ENCODE peak calls at places on chromosomes 4 and X, in eight cellular contexts. One of them, this sample, is unnamed.

GRCh38 chr4:74157116-74157742 is 689 bp upstream of the MTHFD2L start:
- DNase-seq in Karpas-422: no peak
- DNase-seq in fibroblast of lung: peak
- DNase-seq in H9: no peak
- DNase-seq in GM23248: peak
- DNase-seq in adipocyte: peak
- DNase-seq in colonic mucosa: no peak
- DNase-seq in kidney: no peak
- DNase-seq in this sample: no peak

GRCh38 chrX:120604359-120604782 is 470 bp downstream of the MCTS1 start:
- DNase-seq in H9: no peak
- DNase-seq in kidney: no peak
- DNase-seq in colonic mucosa: peak
- DNase-seq in GM23248: peak
- DNase-seq in Karpas-422: peak
- DNase-seq in fibroblast of lung: peak
- DNase-seq in adipocyte: peak
- DNase-seq in this sample: no peak

GRCh38 chr4:54281060-54281781 is 52.1 kb downstream of the PDGFRA start:
- DNase-seq in GM23248: peak
- DNase-seq in fibroblast of lung: peak
- DNase-seq in Karpas-422: no peak
- DNase-seq in colonic mucosa: peak
- DNase-seq in adipocyte: peak
- DNase-seq in kidney: peak
- DNase-seq in H9: no peak
- DNase-seq in this sample: no peak

GRCh38 chrX:139642241-139642927 is 65.6 kb downstream of the MCF2 start:
- DNase-seq in colonic mucosa: no peak
- DNase-seq in GM23248: peak
- DNase-seq in Karpas-422: no peak
- DNase-seq in fibroblast of lung: peak
- DNase-seq in H9: peak
- DNase-seq in adipocyte: peak
- DNase-seq in kidney: no peak
- DNase-seq in this sample: peak

GRCh38 chr4:176443117-176443516 is 123.4 kb downstream of the SPCS3 start:
- DNase-seq in adipocyte: peak
- DNase-seq in kidney: no peak
- DNase-seq in fibroblast of lung: peak
- DNase-seq in Karpas-422: no peak
- DNase-seq in GM23248: peak
- DNase-seq in colonic mucosa: no peak
- DNase-seq in H9: no peak
- DNase-seq in this sample: no peak

GRCh38 chr4:143667461-143667860 is 33.0 kb downstream of the FREM3 start:
- DNase-seq in fibroblast of lung: peak
- DNase-seq in H9: no peak
- DNase-seq in kidney: no peak
- DNase-seq in colonic mucosa: peak
- DNase-seq in Karpas-422: no peak
- DNase-seq in adipocyte: peak
- DNase-seq in GM23248: peak
- DNase-seq in this sample: no peak

GRCh38 chr4:98663226-98664006 is 5.0 kb upstream of the TSPAN5 start:
- DNase-seq in adipocyte: no peak
- DNase-seq in fibroblast of lung: no peak
- DNase-seq in GM23248: no peak
- DNase-seq in colonic mucosa: no peak
- DNase-seq in H9: no peak
- DNase-seq in kidney: no peak
- DNase-seq in Karpas-422: no peak
- DNase-seq in this sample: no peak

GRCh38 chr4:8252301-8253173 is 17.0 kb upstream of the HTRA3 start:
- DNase-seq in GM23248: no peak
- DNase-seq in adipocyte: no peak
- DNase-seq in kidney: peak
- DNase-seq in colonic mucosa: no peak
- DNase-seq in Karpas-422: no peak
- DNase-seq in H9: no peak
- DNase-seq in fibroblast of lung: peak
- DNase-seq in this sample: no peak

GRCh38 chr4:98662619-98663225 is 4.3 kb upstream of the TSPAN5 start:
- DNase-seq in adipocyte: no peak
- DNase-seq in Karpas-422: no peak
- DNase-seq in colonic mucosa: no peak
- DNase-seq in fibroblast of lung: peak
- DNase-seq in GM23248: no peak
- DNase-seq in H9: peak
- DNase-seq in kidney: no peak
- DNase-seq in this sample: no peak

GRCh38 chr4:82865592-82865991 is 25.4 kb downstream of the SEC31A start:
- DNase-seq in fibroblast of lung: peak
- DNase-seq in colonic mucosa: no peak
- DNase-seq in kidney: no peak
- DNase-seq in GM23248: peak
- DNase-seq in H9: no peak
- DNase-seq in adipocyte: peak
- DNase-seq in Karpas-422: no peak
- DNase-seq in this sample: no peak

GRCh38 chr4:159047478-159048165 is 55.3 kb upstream of the RAPGEF2 start:
- DNase-seq in fibroblast of lung: peak
- DNase-seq in Karpas-422: no peak
- DNase-seq in H9: no peak
- DNase-seq in colonic mucosa: no peak
- DNase-seq in kidney: no peak
- DNase-seq in adipocyte: peak
- DNase-seq in GM23248: peak
- DNase-seq in this sample: no peak

GRCh38 chr4:5784960-5785611 is 74.1 kb downstream of the EVC start:
- DNase-seq in colonic mucosa: no peak
- DNase-seq in GM23248: no peak
- DNase-seq in fibroblast of lung: no peak
- DNase-seq in adipocyte: peak
- DNase-seq in Karpas-422: no peak
- DNase-seq in H9: peak
- DNase-seq in kidney: peak
- DNase-seq in this sample: no peak

GRCh38 chrX:42127563-42127962 is 204.2 kb upstream of the CASK start:
- DNase-seq in adipocyte: no peak
- DNase-seq in Karpas-422: no peak
- DNase-seq in kidney: no peak
- DNase-seq in colonic mucosa: no peak
- DNase-seq in fibroblast of lung: no peak
- DNase-seq in GM23248: no peak
- DNase-seq in H9: no peak
- DNase-seq in this sample: no peak

GRCh38 chr4:68271851-68272756 is 26.6 kb upstream of the TMPRSS11B start:
- DNase-seq in Karpas-422: peak
- DNase-seq in GM23248: peak
- DNase-seq in adipocyte: peak
- DNase-seq in kidney: no peak
- DNase-seq in H9: peak
- DNase-seq in fibroblast of lung: peak
- DNase-seq in colonic mucosa: no peak
- DNase-seq in this sample: no peak

GRCh38 chrX:39427492-39428289 is 626.4 kb downstream of the MID1IP1 start:
- DNase-seq in colonic mucosa: no peak
- DNase-seq in fibroblast of lung: peak
- DNase-seq in kidney: no peak
- DNase-seq in Karpas-422: no peak
- DNase-seq in H9: no peak
- DNase-seq in adipocyte: peak
- DNase-seq in GM23248: peak
- DNase-seq in this sample: no peak

GRCh38 chrX:46444011-46444410 is 101.2 kb downstream of the ZNF674 start:
- DNase-seq in fibroblast of lung: peak
- DNase-seq in Karpas-422: no peak
- DNase-seq in kidney: no peak
- DNase-seq in H9: no peak
- DNase-seq in colonic mucosa: no peak
- DNase-seq in GM23248: peak
- DNase-seq in adipocyte: peak
- DNase-seq in this sample: peak

GRCh38 chr4:48360966-48361470 is 19.7 kb downstream of the SLAIN2 start:
- DNase-seq in Karpas-422: no peak
- DNase-seq in colonic mucosa: no peak
- DNase-seq in H9: no peak
- DNase-seq in adipocyte: peak
- DNase-seq in fibroblast of lung: peak
- DNase-seq in GM23248: peak
- DNase-seq in kidney: no peak
- DNase-seq in this sample: no peak

GRCh38 chrX:9252182-9252581 is 212.7 kb upstream of the TBL1X start:
- DNase-seq in fibroblast of lung: no peak
- DNase-seq in GM23248: no peak
- DNase-seq in Karpas-422: no peak
- DNase-seq in adipocyte: no peak
- DNase-seq in H9: no peak
- DNase-seq in colonic mucosa: no peak
- DNase-seq in kidney: no peak
- DNase-seq in this sample: peak

GRCh38 chrX:2577844-2578444 is 77.2 kb upstream of the DHRSX start:
- DNase-seq in H9: no peak
- DNase-seq in colonic mucosa: no peak
- DNase-seq in kidney: no peak
- DNase-seq in adipocyte: peak
- DNase-seq in fibroblast of lung: no peak
- DNase-seq in GM23248: peak
- DNase-seq in Karpas-422: no peak
- DNase-seq in this sample: no peak

GRCh38 chrX:2578864-2579263 is 78.1 kb upstream of the DHRSX start:
- DNase-seq in kidney: no peak
- DNase-seq in colonic mucosa: no peak
- DNase-seq in H9: no peak
- DNase-seq in adipocyte: no peak
- DNase-seq in Karpas-422: no peak
- DNase-seq in fibroblast of lung: no peak
- DNase-seq in GM23248: no peak
- DNase-seq in this sample: no peak

GRCh38 chrX:2583194-2584162 is 82.7 kb upstream of the DHRSX start:
- DNase-seq in Karpas-422: no peak
- DNase-seq in adipocyte: no peak
- DNase-seq in fibroblast of lung: no peak
- DNase-seq in GM23248: no peak
- DNase-seq in colonic mucosa: no peak
- DNase-seq in H9: no peak
- DNase-seq in kidney: peak
- DNase-seq in this sample: no peak

GRCh38 chrX:2584216-2584615 is 83.4 kb upstream of the DHRSX start:
- DNase-seq in GM23248: no peak
- DNase-seq in fibroblast of lung: no peak
- DNase-seq in H9: peak
- DNase-seq in Karpas-422: no peak
- DNase-seq in kidney: no peak
- DNase-seq in colonic mucosa: no peak
- DNase-seq in adipocyte: no peak
- DNase-seq in this sample: no peak

DNA sequence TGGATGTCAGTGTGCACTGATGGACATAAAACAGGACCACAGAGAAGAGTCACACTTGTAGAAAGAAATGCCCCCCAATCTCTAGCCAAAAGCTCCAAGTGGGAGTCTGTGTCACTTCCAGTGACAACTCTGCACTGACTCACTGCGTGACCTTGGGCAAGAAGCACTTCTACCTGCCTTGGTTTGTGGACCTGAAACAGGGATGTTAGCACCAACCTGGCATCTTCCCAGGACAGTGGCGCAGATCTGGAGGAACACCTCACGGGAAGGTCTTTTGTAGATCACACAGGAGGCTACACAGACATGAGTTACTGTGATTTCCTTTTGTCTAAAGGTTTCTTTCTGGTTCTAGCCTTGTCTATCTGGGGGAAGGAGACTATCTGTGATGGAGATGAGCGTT is 80.5 kb upstream of the DHRSX start:
- DNase-seq in H9: no peak
- DNase-seq in Karpas-422: no peak
- DNase-seq in kidney: no peak
- DNase-seq in fibroblast of lung: no peak
- DNase-seq in colonic mucosa: no peak
- DNase-seq in adipocyte: no peak
- DNase-seq in GM23248: no peak
- DNase-seq in this sample: no peak
- H3K9ac ChIP-seq in H9: no peak
- H3K9ac ChIP-seq in Karpas-422: no peak
- H3K9ac ChIP-seq in kidney: no peak
- H3K9ac ChIP-seq in fibroblast of lung: no peak
- H3K9ac ChIP-seq in colonic mucosa: no peak
- H3K9ac ChIP-seq in adipocyte: no peak
- H3K9ac ChIP-seq in GM23248: no peak
- H3K9ac ChIP-seq in this sample: no peak

GRCh38 chrX:118360429-118361125 is 14.7 kb downstream of the WDR44 start:
- DNase-seq in H9: no peak
- DNase-seq in Karpas-422: peak
- DNase-seq in adipocyte: no peak
- DNase-seq in fibroblast of lung: peak
- DNase-seq in kidney: no peak
- DNase-seq in GM23248: peak
- DNase-seq in colonic mucosa: no peak
- DNase-seq in this sample: no peak
- H3K9ac ChIP-seq in H9: no peak
- H3K9ac ChIP-seq in Karpas-422: no peak
- H3K9ac ChIP-seq in adipocyte: no peak
- H3K9ac ChIP-seq in fibroblast of lung: no peak
- H3K9ac ChIP-seq in kidney: no peak
- H3K9ac ChIP-seq in GM23248: peak
- H3K9ac ChIP-seq in colonic mucosa: no peak
- H3K9ac ChIP-seq in this sample: no peak

GRCh38 chrX:154374361-154375155 is at the start of gene FLNA:
- DNase-seq in colonic mucosa: no peak
- DNase-seq in GM23248: peak
- DNase-seq in H9: peak
- DNase-seq in fibroblast of lung: peak
- DNase-seq in kidney: peak
- DNase-seq in Karpas-422: no peak
- DNase-seq in adipocyte: peak
- DNase-seq in this sample: no peak
- H3K9ac ChIP-seq in colonic mucosa: peak
- H3K9ac ChIP-seq in GM23248: peak
- H3K9ac ChIP-seq in H9: no peak
- H3K9ac ChIP-seq in fibroblast of lung: peak
- H3K9ac ChIP-seq in kidney: peak
- H3K9ac ChIP-seq in Karpas-422: peak
- H3K9ac ChIP-seq in adipocyte: peak
- H3K9ac ChIP-seq in this sample: peak

GRCh38 chrX:67604979-67605703 is 61.3 kb downstream of the AR start:
- DNase-seq in adipocyte: peak
- DNase-seq in fibroblast of lung: peak
- DNase-seq in GM23248: peak
- DNase-seq in colonic mucosa: no peak
- DNase-seq in H9: no peak
- DNase-seq in kidney: no peak
- DNase-seq in Karpas-422: no peak
- DNase-seq in this sample: peak
- H3K9ac ChIP-seq in adipocyte: peak
- H3K9ac ChIP-seq in fibroblast of lung: no peak
- H3K9ac ChIP-seq in GM23248: peak
- H3K9ac ChIP-seq in colonic mucosa: no peak
- H3K9ac ChIP-seq in H9: no peak
- H3K9ac ChIP-seq in kidney: no peak
- H3K9ac ChIP-seq in Karpas-422: no peak
- H3K9ac ChIP-seq in this sample: no peak